ENCODE peak calls at places on chromosomes 13 and 19, in four cellular contexts. F is foreskin fibroblast, L is MCF 10A, P is endothelial cell. N is an unnamed sample.

GRCh38 chr19:2455481-2456300 is 1.1 kb downstream of the LMNB2 start:
- DNase-seq in F (no peak), L (peak), P (no peak), N (peak)

GRCh38 chr13:93529961-93530360 is 303.4 kb downstream of the GPC6 start:
- DNase-seq in F (peak), L (peak), P (no peak), N (no peak)

GRCh38 chr13:58712191-58712590 is 1080.6 kb downstream of the PCDH17 start:
- DNase-seq in F (no peak), L (no peak), P (no peak), N (no peak)

GRCh38 chr19:45523642-45524256 is 16.5 kb downstream of the VASP start:
- DNase-seq in F (peak), L (peak), P (peak), N (no peak)

GRCh38 chr19:56301152-56301551 is 13.5 kb downstream of the ZSCAN5A start:
- DNase-seq in F (no peak), L (no peak), P (no peak), N (no peak)

GRCh38 chr19:32966750-32967149 is 5.0 kb downstream of the CEP89 start:
- DNase-seq in F (no peak), L (no peak), P (no peak), N (no peak)

GRCh38 chr13:97512732-97513131 is 78.8 kb downstream of the RAP2A start:
- DNase-seq in F (no peak), L (no peak), P (no peak), N (no peak)

GRCh38 chr13:93066187-93066586 is 160.4 kb upstream of the GPC6 start:
- DNase-seq in F (peak), L (peak), P (no peak), N (no peak)

GRCh38 chr19:53696951-53697350 is 65.2 kb downstream of the DPRX start:
- DNase-seq in F (peak), L (no peak), P (no peak), N (no peak)

GRCh38 chr13:111480503-111480902 is 160.1 kb downstream of the TEX29 start:
- DNase-seq in F (no peak), L (no peak), P (no peak), N (no peak)

GRCh38 chr13:94598281-94598680 is 2.3 kb upstream of the TGDS start:
- DNase-seq in F (no peak), L (no peak), P (no peak), N (no peak)

GRCh38 chr13:30334663-30335386 is 27.5 kb upstream of the KATNAL1 start:
- DNase-seq in F (no peak), L (peak), P (peak), N (no peak)

GRCh38 chr13:53200498-53201453 is 172.2 kb downstream of the OLFM4 start:
- DNase-seq in F (no peak), L (no peak), P (peak), N (peak)

GRCh38 chr19:53868892-53869804 is 1.5 kb downstream of the MYADM start:
- DNase-seq in F (peak), L (peak), P (peak), N (peak)

GRCh38 chr19:32070101-32070500 is 275.3 kb upstream of the ZNF507 start:
- DNase-seq in F (no peak), L (no peak), P (no peak), N (no peak)

GRCh38 chr19:39382991-39383828 is 7.7 kb downstream of the PAF1 start:
- DNase-seq in F (no peak), L (no peak), P (no peak), N (no peak)

GRCh38 chr13:50894042-50894441 is 15.5 kb upstream of the RNASEH2B start:
- DNase-seq in F (no peak), L (no peak), P (no peak), N (no peak)

GRCh38 chr19:10552596-10553053 is 8.9 kb downstream of the ATG4D start:
- DNase-seq in F (no peak), L (peak), P (no peak), N (no peak)

GRCh38 chr13:109897988-109898623 is 111.7 kb upstream of the IRS2 start:
- DNase-seq in F (no peak), L (no peak), P (no peak), N (no peak)

GRCh38 chr19:46824887-46825730 is 25.5 kb downstream of the AP2S1 start:
- DNase-seq in F (no peak), L (peak), P (no peak), N (no peak)

GRCh38 chr19:35639321-35639639 is 2.3 kb upstream of the ETV2 start:
- DNase-seq in F (no peak), L (no peak), P (no peak), N (no peak)

GRCh38 chr13:24353736-24354135 is 44.4 kb downstream of the C1QTNF9 start:
- DNase-seq in F (no peak), L (no peak), P (no peak), N (no peak)

GRCh38 chr13:31686660-31687430 is 52.5 kb upstream of the RXFP2 start:
- DNase-seq in F (no peak), L (no peak), P (no peak), N (no peak)

GRCh38 chr19:46251415-46251814 is 21.9 kb downstream of the IGFL1 start:
- DNase-seq in F (no peak), L (peak), P (no peak), N (no peak)

GRCh38 chr19:58553799-58554493 is 959 bp downstream of the CHMP2A start:
- DNase-seq in F (no peak), L (no peak), P (no peak), N (no peak)

GRCh38 chr19:34500656-34501120 is 19.1 kb downstream of the WTIP start:
- DNase-seq in F (no peak), L (no peak), P (no peak), N (no peak)

GRCh38 chr19:46898731-46899130 is 37.9 kb downstream of the ARHGAP35 start:
- DNase-seq in F (no peak), L (no peak), P (peak), N (no peak)

GRCh38 chr13:67119481-67119883 is 110.7 kb downstream of the PCDH9 start:
- DNase-seq in F (peak), L (peak), P (no peak), N (no peak)

GRCh38 chr19:51365211-51366049 is 758 bp downstream of the ETFB start:
- DNase-seq in F (peak), L (peak), P (no peak), N (no peak)

GRCh38 chr13:107534548-107534947 is 680.8 kb downstream of the LIG4 start:
- DNase-seq in F (no peak), L (no peak), P (no peak), N (no peak)

GRCh38 chr13:96214804-96215445 is 125.0 kb downstream of the HS6ST3 start:
- DNase-seq in F (no peak), L (no peak), P (no peak), N (no peak)

GRCh38 chr13:25046985-25047660 is 48.8 kb upstream of the PABPC3 start:
- DNase-seq in F (peak), L (no peak), P (peak), N (no peak)

GRCh38 chr19:16527971-16528521 is 14.2 kb downstream of the CHERP start:
- DNase-seq in F (no peak), L (no peak), P (peak), N (no peak)
- TF ChIP-seq CTCF in F (peak), L (peak), P (peak), N (peak)

GRCh38 chr19:6677495-6677894 is 7.5 kb upstream of the TNFSF14 start:
- DNase-seq in F (no peak), L (no peak), P (no peak), N (peak)
- TF ChIP-seq CTCF in F (no peak), L (no peak), P (no peak), N (no peak)

DNA sequence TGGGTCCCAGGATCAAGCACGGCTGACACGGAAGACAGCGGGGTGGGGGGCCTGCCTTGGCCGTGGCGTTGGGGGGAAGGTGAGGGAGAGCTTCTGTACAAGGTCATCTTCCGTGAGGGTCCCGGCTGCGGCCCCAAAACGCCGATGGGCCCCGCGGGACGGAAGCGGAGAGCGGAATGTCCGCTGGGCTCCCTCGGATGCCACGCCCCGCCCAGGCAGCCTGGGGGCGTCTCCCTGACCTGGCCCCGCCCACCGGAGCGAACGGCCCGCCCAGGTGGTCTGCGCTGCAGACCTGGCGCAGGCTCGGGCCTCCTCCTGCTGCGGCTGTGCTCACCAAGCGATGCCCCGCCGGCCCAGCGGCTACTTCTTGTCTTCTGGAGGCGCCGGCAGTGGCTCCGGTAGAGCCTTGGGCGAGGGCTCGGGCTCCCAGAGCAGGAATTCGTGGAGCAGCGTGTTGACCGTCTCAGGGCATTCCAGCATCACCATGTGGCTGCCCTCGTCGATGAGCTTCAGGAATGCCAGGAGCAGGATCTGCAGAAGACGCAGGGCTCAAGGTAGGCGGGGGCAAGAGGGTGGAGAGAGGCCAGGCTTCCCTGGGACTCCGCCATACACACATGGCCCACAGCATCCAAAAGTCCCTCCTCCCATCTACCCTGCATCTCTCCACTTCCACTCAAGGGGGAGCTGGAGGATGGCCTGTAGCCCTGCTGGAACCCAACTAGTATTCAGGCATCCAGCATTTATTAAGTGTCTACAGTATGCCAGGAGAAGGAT is 10.7 kb downstream of the ABHD8 start:
- DNase-seq in F (peak), L (peak), P (peak), N (no peak)
- TF ChIP-seq CTCF in F (peak), L (peak), P (no peak), N (peak)

DNA sequence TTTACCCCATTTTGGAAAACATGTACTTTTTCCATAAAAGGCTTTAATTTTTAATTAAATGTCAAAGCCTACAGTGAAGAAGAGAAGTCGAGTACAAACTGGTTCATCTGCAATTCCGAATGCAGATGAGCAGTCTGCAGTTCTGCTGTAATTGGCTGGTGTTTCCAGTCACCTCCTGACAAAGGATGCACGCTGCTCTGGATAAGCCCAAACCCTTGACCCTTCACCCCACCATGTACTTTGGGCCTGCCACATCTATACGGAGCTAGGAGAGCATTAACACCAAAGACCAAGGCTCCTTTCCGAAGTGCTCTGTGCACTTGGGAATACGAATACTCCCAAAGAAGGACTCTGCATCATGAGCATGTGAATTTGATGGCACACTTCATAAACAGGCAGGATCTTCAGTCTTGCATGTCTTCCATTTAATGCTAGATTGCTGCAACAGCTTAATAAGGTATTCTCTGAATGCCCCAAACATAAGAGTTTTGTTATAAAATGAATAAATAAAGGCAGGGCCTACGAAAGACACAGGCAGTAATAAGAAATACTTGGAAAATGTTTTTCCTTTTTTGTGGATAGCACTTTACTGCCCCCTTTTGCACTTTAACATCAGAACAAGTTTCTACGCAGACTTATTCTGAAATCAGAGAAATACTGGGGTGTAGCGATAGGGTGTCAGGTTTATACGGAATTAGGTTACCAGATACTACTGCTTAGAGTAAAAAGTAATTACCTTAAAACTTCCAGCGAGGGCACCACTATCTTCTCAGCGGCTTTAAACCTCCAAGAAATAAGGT is 15.1 kb downstream of the EFNB2 start:
- DNase-seq in F (peak), L (no peak), P (no peak), N (no peak)
- TF ChIP-seq CTCF in F (peak), L (peak), P (no peak), N (peak)

DNA sequence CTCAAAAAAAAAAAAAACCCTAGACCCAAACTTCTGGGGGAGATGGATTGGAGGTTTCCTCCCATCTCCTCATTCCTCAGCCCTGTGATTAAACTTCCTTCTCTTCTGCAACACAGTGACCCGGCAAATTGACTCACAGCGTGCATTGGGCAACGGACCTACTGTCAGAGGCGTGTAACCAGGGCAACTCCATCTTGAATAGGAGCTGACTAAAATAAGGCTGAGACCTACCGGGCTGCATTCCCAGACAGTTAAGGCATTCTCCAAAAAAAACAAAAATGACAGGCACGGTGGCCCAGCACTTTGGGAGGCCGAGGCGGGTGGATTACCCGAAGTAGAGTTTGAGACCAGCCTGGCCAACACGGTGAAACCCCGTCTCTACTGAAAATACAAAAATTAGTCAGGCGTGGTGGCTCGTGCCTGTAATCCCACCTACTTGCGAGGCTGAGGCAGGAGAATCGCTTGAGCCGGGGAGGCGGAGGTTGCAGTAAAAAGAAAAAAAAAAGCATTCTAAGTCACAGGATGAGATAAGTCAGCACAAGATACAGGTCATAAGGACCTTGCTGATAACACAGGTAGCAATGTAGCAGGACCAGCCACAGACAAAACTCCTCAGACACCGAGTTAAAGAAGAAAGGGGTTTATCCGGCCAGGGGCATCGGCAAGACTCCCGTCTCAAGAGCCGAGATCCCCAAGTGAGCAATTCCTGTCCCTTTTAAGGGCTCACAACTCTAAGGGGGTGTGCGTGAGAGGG is 5.4 kb upstream of the NLRP7 start:
- DNase-seq in F (no peak), L (peak), P (no peak), N (no peak)
- TF ChIP-seq CTCF in F (no peak), L (no peak), P (no peak), N (no peak)